ENCODE peak calls at places on chromosomes 5 and 9, in seven cellular contexts. One of them, this sample, is unnamed.

GRCh38 chr9:134738869-134739659 is 97.5 kb downstream of the COL5A1 start:
- DNase-seq in heart left ventricle: peak
- DNase-seq in Calu3: peak
- DNase-seq in HCEC 1CT: peak
- DNase-seq in mucosa of descending colon: no peak
- DNase-seq in lung: peak
- DNase-seq in CD8-positive, alpha-beta memory T cell: peak
- DNase-seq in this sample: peak

GRCh38 chr9:82234160-82234943 is 245.8 kb downstream of the SPATA31D1 start:
- DNase-seq in heart left ventricle: no peak
- DNase-seq in Calu3: no peak
- DNase-seq in HCEC 1CT: no peak
- DNase-seq in mucosa of descending colon: no peak
- DNase-seq in lung: no peak
- DNase-seq in CD8-positive, alpha-beta memory T cell: no peak
- DNase-seq in this sample: no peak

GRCh38 chr5:14449052-14449661 is 132.4 kb upstream of the OTULINL start:
- DNase-seq in heart left ventricle: no peak
- DNase-seq in Calu3: no peak
- DNase-seq in HCEC 1CT: peak
- DNase-seq in mucosa of descending colon: no peak
- DNase-seq in lung: no peak
- DNase-seq in CD8-positive, alpha-beta memory T cell: no peak
- DNase-seq in this sample: peak

GRCh38 chr5:57499262-57500050 is 16.8 kb upstream of the ACTBL2 start:
- DNase-seq in heart left ventricle: no peak
- DNase-seq in Calu3: peak
- DNase-seq in HCEC 1CT: peak
- DNase-seq in mucosa of descending colon: no peak
- DNase-seq in lung: no peak
- DNase-seq in CD8-positive, alpha-beta memory T cell: no peak
- DNase-seq in this sample: peak

GRCh38 chr9:93181672-93182435 is 2.1 kb upstream of the WNK2 start:
- DNase-seq in heart left ventricle: peak
- DNase-seq in Calu3: no peak
- DNase-seq in HCEC 1CT: no peak
- DNase-seq in mucosa of descending colon: no peak
- DNase-seq in lung: no peak
- DNase-seq in CD8-positive, alpha-beta memory T cell: no peak
- DNase-seq in this sample: no peak

GRCh38 chr5:169107316-169107715 is 193.6 kb downstream of the SLIT3 start:
- DNase-seq in heart left ventricle: no peak
- DNase-seq in Calu3: no peak
- DNase-seq in HCEC 1CT: no peak
- DNase-seq in mucosa of descending colon: no peak
- DNase-seq in lung: no peak
- DNase-seq in CD8-positive, alpha-beta memory T cell: no peak
- DNase-seq in this sample: no peak

GRCh38 chr9:78967557-78968212 is 604.1 kb upstream of the TLE4 start:
- DNase-seq in heart left ventricle: no peak
- DNase-seq in Calu3: no peak
- DNase-seq in HCEC 1CT: peak
- DNase-seq in mucosa of descending colon: no peak
- DNase-seq in lung: no peak
- DNase-seq in CD8-positive, alpha-beta memory T cell: no peak
- DNase-seq in this sample: peak

GRCh38 chr5:170986598-170986997 is 124.8 kb downstream of the RANBP17 start:
- DNase-seq in heart left ventricle: no peak
- DNase-seq in Calu3: no peak
- DNase-seq in HCEC 1CT: no peak
- DNase-seq in mucosa of descending colon: no peak
- DNase-seq in lung: no peak
- DNase-seq in CD8-positive, alpha-beta memory T cell: no peak
- DNase-seq in this sample: peak

GRCh38 chr9:105206821-105207699 is 37.4 kb upstream of the SLC44A1 start:
- DNase-seq in heart left ventricle: no peak
- DNase-seq in Calu3: no peak
- DNase-seq in HCEC 1CT: peak
- DNase-seq in mucosa of descending colon: no peak
- DNase-seq in lung: no peak
- DNase-seq in CD8-positive, alpha-beta memory T cell: no peak
- DNase-seq in this sample: peak

GRCh38 chr9:133144142-133144886 is 19.4 kb downstream of the GBGT1 start:
- DNase-seq in heart left ventricle: peak
- DNase-seq in Calu3: peak
- DNase-seq in HCEC 1CT: peak
- DNase-seq in mucosa of descending colon: peak
- DNase-seq in lung: peak
- DNase-seq in CD8-positive, alpha-beta memory T cell: peak
- DNase-seq in this sample: peak